ENCODE peak calls at places on chromosomes 5 and 9, in six cellular contexts. A, H, E, L, R and B are unnamed samples.

GRCh38 chr5:114924784-114925183 is 244.9 kb downstream of the TRIM36 start:
- DNase-seq in L (no peak), R (no peak), H (no peak), A (no peak), E (no peak), B (no peak)

GRCh38 chr9:110942522-110942921 is 95.7 kb downstream of the LPAR1 start:
- DNase-seq in E (no peak), L (no peak), A (peak), H (no peak), R (no peak), B (no peak)

GRCh38 chr9:72888032-72888431 is 64.8 kb downstream of the ALDH1A1 start:
- DNase-seq in E (no peak), H (no peak), L (no peak), A (peak), R (no peak), B (no peak)

GRCh38 chr9:6931913-6932312 is 174.1 kb downstream of the KDM4C start:
- DNase-seq in E (no peak), L (no peak), R (no peak), A (peak), H (peak), B (no peak)

GRCh38 chr9:78292716-78293497 is 4.0 kb upstream of the PSAT1 start:
- DNase-seq in H (no peak), A (no peak), R (no peak), L (no peak), E (no peak), B (no peak)

GRCh38 chr9:101478444-101478843 is 42.9 kb upstream of the ALDOB start:
- DNase-seq in H (no peak), E (no peak), L (no peak), R (no peak), A (no peak), B (no peak)

GRCh38 chr9:135228983-135229625 is 141.6 kb downstream of the OLFM1 start:
- DNase-seq in R (peak), H (no peak), L (no peak), A (no peak), E (no peak), B (no peak)

GRCh38 chr5:850511-851006 is at the start of gene ZDHHC11:
- DNase-seq in H (peak), E (no peak), R (peak), L (peak), A (no peak), B (no peak)

GRCh38 chr5:92147792-92148191 is 764.7 kb upstream of the ARRDC3 start:
- DNase-seq in H (no peak), R (no peak), L (no peak), E (no peak), A (no peak), B (no peak)

GRCh38 chr5:92147263-92147662 is 764.1 kb upstream of the ARRDC3 start:
- DNase-seq in E (no peak), L (no peak), R (no peak), A (no peak), H (no peak), B (no peak)

GRCh38 chr5:92145852-92146251 is 762.7 kb upstream of the ARRDC3 start:
- DNase-seq in L (no peak), E (no peak), H (no peak), R (no peak), A (no peak), B (no peak)

DNA sequence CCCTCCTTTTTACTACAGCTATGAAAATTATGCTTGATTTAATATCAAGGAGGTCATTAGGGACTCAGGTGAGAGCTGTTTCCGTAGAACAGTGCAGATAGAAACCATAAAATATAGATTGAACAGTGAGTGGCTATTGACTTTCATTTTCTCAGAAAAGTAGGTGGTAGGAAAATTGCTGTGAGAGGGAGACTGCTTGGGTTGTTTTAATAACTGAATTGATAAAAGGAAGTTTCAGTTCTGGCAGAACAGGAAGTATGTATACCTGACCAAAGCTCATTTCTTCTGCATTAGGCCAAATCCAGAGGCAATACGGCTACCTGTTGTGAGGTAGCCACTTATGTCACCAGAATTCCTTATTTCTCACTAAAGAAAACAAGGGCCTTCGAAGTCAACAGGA is 761.7 kb upstream of the ARRDC3 start:
- DNase-seq in E (no peak), H (no peak), L (no peak), A (no peak), R (no peak), B (no peak)
- H3K27ac ChIP-seq in E (no peak), H (no peak), L (no peak), A (no peak), R (no peak), B (no peak)

GRCh38 chr9:136995772-136996308 is 528 bp downstream of the CLIC3 start:
- DNase-seq in H (no peak), R (no peak), A (peak), E (peak), L (no peak), B (no peak)
- H3K27ac ChIP-seq in H (no peak), R (peak), A (peak), E (no peak), L (no peak), B (peak)

GRCh38 chr5:34499001-34499734 is 157.0 kb upstream of the RAI14 start:
- DNase-seq in E (no peak), R (no peak), A (peak), L (no peak), H (no peak), B (no peak)
- H3K27ac ChIP-seq in E (no peak), R (no peak), A (peak), L (no peak), H (no peak), B (no peak)

GRCh38 chr5:15993934-15994333 is 185.7 kb downstream of the MARCHF11 start:
- DNase-seq in R (no peak), E (no peak), L (no peak), H (peak), A (peak), B (no peak)
- H3K27ac ChIP-seq in R (no peak), E (no peak), L (no peak), H (no peak), A (no peak), B (no peak)

DNA sequence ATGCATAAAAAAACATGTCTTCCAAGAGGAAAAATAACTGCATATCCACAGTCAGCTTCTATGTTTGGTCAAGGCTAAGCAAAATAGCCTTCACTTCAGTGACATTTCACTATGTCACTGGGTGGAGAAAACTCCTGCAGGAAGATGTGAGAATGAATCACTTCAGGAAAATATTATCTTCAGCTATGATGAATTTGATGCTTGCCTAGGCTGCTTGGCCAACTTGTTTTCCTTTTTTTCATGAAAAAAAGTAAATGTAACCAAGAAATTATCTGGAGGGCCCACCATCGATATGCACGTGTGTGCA is 143.0 kb upstream of the ZNF608 start:
- DNase-seq in A (peak), R (no peak), L (no peak), E (no peak), H (no peak), B (no peak)
- H3K27ac ChIP-seq in A (no peak), R (no peak), L (peak), E (peak), H (no peak), B (no peak)